ENCODE peak calls at places on chromosomes 1 and 21, in eight cellular contexts. V is GM12891; R is WTC11; B is NCI-H345; E is stimulated activated CD8-positive, alpha-beta memory T cell treated with anti-CD3 and anti-CD28 coated beads, Interleukin-2, amount 100 ng/mL, for 1 hour; G is EL; Q is mucosa of descending colon; P is tibial artery. Z is an unnamed sample.

GRCh38 chr21:46045154-46045553 is 52.8 kb upstream of the COL6A2 start:
- DNase-seq in Q (no peak), P (no peak), R (no peak), B (no peak), G (no peak), V (no peak), E (no peak), Z (no peak)

GRCh38 chr1:212752256-212752933 is 39.2 kb downstream of the NSL1 start:
- DNase-seq in V (no peak), R (no peak), G (peak; percentile 41), P (no peak), Q (no peak), B (no peak), E (no peak), Z (no peak)

GRCh38 chr1:226865590-226865989 is 4.8 kb upstream of the PSEN2 start:
- DNase-seq in Q (no peak), B (no peak), R (no peak), G (no peak), V (no peak), P (no peak), E (no peak), Z (no peak)

GRCh38 chr1:68916227-68916853 is 419.5 kb upstream of the DEPDC1 start:
- DNase-seq in P (peak; percentile 38), B (peak; percentile 50), V (no peak), Q (no peak), E (no peak), R (no peak), G (no peak), Z (no peak)

GRCh38 chr1:33294071-33295010 is 26.6 kb downstream of the A3GALT2 start:
- DNase-seq in P (no peak), B (no peak), Q (no peak), G (no peak), V (no peak), E (no peak), R (no peak), Z (no peak)

GRCh38 chr1:15622707-15623373 is 5.6 kb downstream of the DDI2 start:
- DNase-seq in G (no peak), R (no peak), P (no peak), E (no peak), Q (no peak), V (no peak), B (no peak), Z (no peak)

GRCh38 chr1:227926216-227926791 is 21.4 kb downstream of the WNT9A start:
- DNase-seq in P (no peak), B (no peak), Q (no peak), G (no peak), E (no peak), R (no peak), V (no peak), Z (no peak)

GRCh38 chr1:91091812-91092211 is 70.0 kb upstream of the ZNF644 start:
- DNase-seq in V (no peak), B (peak; percentile 52), P (no peak), R (no peak), E (no peak), G (peak; percentile 31), Q (no peak), Z (no peak)

GRCh38 chr1:76106719-76107235 is 32.2 kb downstream of the ST6GALNAC3 start:
- DNase-seq in E (no peak), G (no peak), Q (no peak), R (no peak), B (no peak), V (no peak), P (no peak), Z (no peak)

GRCh38 chr1:41714613-41715389 is 203.9 kb downstream of the HIVEP3 start:
- DNase-seq in Q (no peak), R (no peak), B (no peak), G (no peak), P (no peak), E (no peak), V (no peak), Z (no peak)

GRCh38 chr1:6603424-6603850 is 768 bp upstream of the KLHL21 start:
- DNase-seq in V (no peak), R (no peak), B (no peak), Q (peak; percentile 74), G (peak; percentile 75), P (peak; percentile 53), E (no peak), Z (peak; percentile 74)

GRCh38 chr1:58430355-58431335 is 115.9 kb downstream of the OMA1 start:
- DNase-seq in Q (no peak), R (no peak), V (no peak), G (no peak), E (no peak), B (no peak), P (no peak), Z (no peak)

GRCh38 chr1:182615468-182616129 is 11.4 kb upstream of the RGS16 start:
- DNase-seq in P (peak; percentile 76), R (peak; percentile 31), V (no peak), B (peak; percentile 66), E (no peak), G (peak; percentile 20), Q (no peak), Z (no peak)

GRCh38 chr21:46172863-46173528 is 11.3 kb downstream of the SPATC1L start:
- DNase-seq in V (no peak), G (no peak), E (no peak), P (peak; percentile 11), Q (no peak), R (no peak), B (no peak), Z (no peak)

GRCh38 chr1:8794605-8795004 is 22.8 kb downstream of the RERE start:
- DNase-seq in E (no peak), B (no peak), P (no peak), V (no peak), R (peak; percentile 26), G (no peak), Q (no peak), Z (no peak)

GRCh38 chr1:235403598-235403997 is 36.4 kb downstream of the TBCE start:
- DNase-seq in G (no peak), E (no peak), R (no peak), B (no peak), P (no peak), Q (no peak), V (no peak), Z (no peak)

GRCh38 chr1:36369061-36369470 is 16.7 kb downstream of the STK40 start:
- DNase-seq in P (peak; percentile 77), G (peak; percentile 74), E (peak; percentile 75), R (peak; percentile 92), V (peak; percentile 76), Q (peak; percentile 88), B (peak; percentile 82), Z (peak; percentile 56)

GRCh38 chr1:30478288-30478687 is 245.1 kb downstream of the MATN1 start:
- DNase-seq in R (no peak), P (no peak), G (no peak), V (no peak), Q (no peak), B (no peak), E (no peak), Z (no peak)

Z was measured in substantia nigra.